ENCODE peak calls at places on chromosome 10, in seven cellular contexts. E is cardiac septum; J is HS-5; W is heart left ventricle; C is lung; Y is activated CD4-positive, alpha-beta T cell treated with anti-CD3 and anti-CD28 coated beads, Interleukin-2, amount 50 U/mL, for 1 hour; S is Caki2. O is an unnamed sample.

GRCh38 chr10:130227883-130228282 is 91.7 kb downstream of the GLRX3 start:
- DNase-seq in E (peak), J (no peak), W (no peak), C (no peak), Y (no peak), S (no peak), O (no peak)

GRCh38 chr10:31927597-31928530 is 767 bp downstream of the ARHGAP12 start:
- DNase-seq in E (peak), J (no peak), W (peak), C (peak), Y (peak), S (peak), O (no peak)

GRCh38 chr10:106175760-106176377 is 988.6 kb downstream of the SORCS1 start:
- DNase-seq in E (no peak), J (peak), W (no peak), C (no peak), Y (no peak), S (no peak), O (no peak)

GRCh38 chr10:71999360-72000072 is 35.3 kb downstream of the CHST3 start:
- DNase-seq in E (peak), J (no peak), W (peak), C (peak), Y (no peak), S (no peak), O (no peak)

GRCh38 chr10:132637477-132638129 is 100.0 kb downstream of the INPP5A start:
- DNase-seq in E (peak), J (peak), W (peak), C (no peak), Y (no peak), S (peak), O (no peak)

GRCh38 chr10:90675621-90676020 is 182.2 kb downstream of the HTR7 start:
- DNase-seq in E (no peak), J (peak), W (no peak), C (no peak), Y (no peak), S (no peak), O (no peak)

GRCh38 chr10:120012566-120012965 is 120.0 kb downstream of the SEC23IP start:
- DNase-seq in E (no peak), J (no peak), W (no peak), C (no peak), Y (no peak), S (peak), O (peak)

GRCh38 chr10:84715911-84716310 is 387.5 kb downstream of the CCSER2 start:
- DNase-seq in E (no peak), J (no peak), W (no peak), C (no peak), Y (no peak), S (peak), O (no peak)

GRCh38 chr10:120979435-120980315 is 128.5 kb downstream of the WDR11 start:
- DNase-seq in E (no peak), J (no peak), W (no peak), C (peak), Y (no peak), S (peak), O (no peak)

GRCh38 chr10:121070671-121071070 is 219.5 kb downstream of the WDR11 start:
- DNase-seq in E (no peak), J (no peak), W (no peak), C (no peak), Y (no peak), S (no peak), O (no peak)

GRCh38 chr10:63210611-63211196 is 77.6 kb downstream of the NRBF2 start:
- DNase-seq in E (no peak), J (no peak), W (no peak), C (no peak), Y (no peak), S (no peak), O (no peak)

GRCh38 chr10:55966131-55966530 is 394.9 kb downstream of the ZWINT start:
- DNase-seq in E (no peak), J (no peak), W (no peak), C (no peak), Y (no peak), S (no peak), O (no peak)

GRCh38 chr10:79381804-79382221 is 34.5 kb downstream of the PPIF start:
- DNase-seq in E (peak), J (peak), W (peak), C (no peak), Y (no peak), S (peak), O (peak)

GRCh38 chr10:100827819-100828743 is 82.7 kb downstream of the PAX2 start:
- DNase-seq in E (peak), J (no peak), W (no peak), C (peak), Y (peak), S (no peak), O (no peak)

GRCh38 chr10:127254276-127254675 is 57.9 kb upstream of the INSYN2A start:
- DNase-seq in E (no peak), J (no peak), W (no peak), C (no peak), Y (no peak), S (no peak), O (no peak)

GRCh38 chr10:110434477-110435096 is 63.1 kb upstream of the DUSP5 start:
- DNase-seq in E (peak), J (no peak), W (no peak), C (no peak), Y (no peak), S (no peak), O (no peak)

GRCh38 chr10:101897633-101898032 is 54.0 kb upstream of the KCNIP2 start:
- DNase-seq in E (no peak), J (no peak), W (peak), C (no peak), Y (no peak), S (peak), O (no peak)

GRCh38 chr10:96454184-96454583 is 59.5 kb downstream of the TLL2 start:
- DNase-seq in E (no peak), J (no peak), W (peak), C (no peak), Y (no peak), S (no peak), O (no peak)

GRCh38 chr10:109018892-109019507 is 904.3 kb downstream of the XPNPEP1 start:
- DNase-seq in E (no peak), J (peak), W (no peak), C (no peak), Y (no peak), S (no peak), O (no peak)

GRCh38 chr10:7185367-7185690 is 225.5 kb downstream of the SFMBT2 start:
- DNase-seq in E (no peak), J (no peak), W (no peak), C (no peak), Y (no peak), S (no peak), O (no peak)

GRCh38 chr10:60517805-60518204 is 128.1 kb upstream of the ANK3 start:
- DNase-seq in E (no peak), J (no peak), W (no peak), C (no peak), Y (no peak), S (no peak), O (no peak)

O was measured in kidney epithelial cell.